ENCODE peak calls at places on chromosomes 16 and 17, in six cellular contexts. One of them, this sample, is unnamed.

GRCh38 chr16:87190288-87191240 is 126.6 kb downstream of the C16orf95 start:
- DNase-seq in T-helper 2 cell: no peak
- DNase-seq in activated CD4-positive, alpha-beta T cell treated with anti-CD3 and anti-CD28 coated beads for 1 hour: no peak
- DNase-seq in GM10248: no peak
- DNase-seq in GM04504: no peak
- DNase-seq in DMS79: no peak
- DNase-seq in this sample: no peak

GRCh38 chr17:42517516-42517915 is 18.5 kb upstream of the NAGLU start:
- DNase-seq in T-helper 2 cell: peak
- DNase-seq in activated CD4-positive, alpha-beta T cell treated with anti-CD3 and anti-CD28 coated beads for 1 hour: peak
- DNase-seq in GM10248: peak
- DNase-seq in GM04504: peak
- DNase-seq in DMS79: no peak
- DNase-seq in this sample: peak

GRCh38 chr16:66204761-66205160 is 161.7 kb upstream of the CDH5 start:
- DNase-seq in T-helper 2 cell: no peak
- DNase-seq in activated CD4-positive, alpha-beta T cell treated with anti-CD3 and anti-CD28 coated beads for 1 hour: no peak
- DNase-seq in GM10248: no peak
- DNase-seq in GM04504: no peak
- DNase-seq in DMS79: no peak
- DNase-seq in this sample: no peak

GRCh38 chr17:48569676-48570324 is 8.3 kb downstream of the HOXB4 start:
- DNase-seq in T-helper 2 cell: no peak
- DNase-seq in activated CD4-positive, alpha-beta T cell treated with anti-CD3 and anti-CD28 coated beads for 1 hour: no peak
- DNase-seq in GM10248: no peak
- DNase-seq in GM04504: no peak
- DNase-seq in DMS79: no peak
- DNase-seq in this sample: no peak

GRCh38 chr16:10265770-10266615 is 83.8 kb upstream of the GRIN2A start:
- DNase-seq in T-helper 2 cell: no peak
- DNase-seq in activated CD4-positive, alpha-beta T cell treated with anti-CD3 and anti-CD28 coated beads for 1 hour: no peak
- DNase-seq in GM10248: no peak
- DNase-seq in GM04504: no peak
- DNase-seq in DMS79: no peak
- DNase-seq in this sample: no peak

GRCh38 chr16:88839026-88839529 is 17.7 kb downstream of the GALNS start:
- DNase-seq in T-helper 2 cell: no peak
- DNase-seq in activated CD4-positive, alpha-beta T cell treated with anti-CD3 and anti-CD28 coated beads for 1 hour: no peak
- DNase-seq in GM10248: no peak
- DNase-seq in GM04504: no peak
- DNase-seq in DMS79: no peak
- DNase-seq in this sample: no peak

GRCh38 chr17:35256629-35257028 is 13.8 kb downstream of the SLFN5 start:
- DNase-seq in T-helper 2 cell: no peak
- DNase-seq in activated CD4-positive, alpha-beta T cell treated with anti-CD3 and anti-CD28 coated beads for 1 hour: no peak
- DNase-seq in GM10248: no peak
- DNase-seq in GM04504: no peak
- DNase-seq in DMS79: peak
- DNase-seq in this sample: no peak

GRCh38 chr16:49055824-49056545 is 225.7 kb downstream of the CBLN1 start:
- DNase-seq in T-helper 2 cell: no peak
- DNase-seq in activated CD4-positive, alpha-beta T cell treated with anti-CD3 and anti-CD28 coated beads for 1 hour: no peak
- DNase-seq in GM10248: no peak
- DNase-seq in GM04504: no peak
- DNase-seq in DMS79: peak
- DNase-seq in this sample: no peak

GRCh38 chr16:30352488-30353401 is 2.4 kb downstream of the CD2BP2 start:
- DNase-seq in T-helper 2 cell: no peak
- DNase-seq in activated CD4-positive, alpha-beta T cell treated with anti-CD3 and anti-CD28 coated beads for 1 hour: no peak
- DNase-seq in GM10248: no peak
- DNase-seq in GM04504: no peak
- DNase-seq in DMS79: no peak
- DNase-seq in this sample: no peak

GRCh38 chr17:31413871-31414589 is 22.6 kb downstream of the RAB11FIP4 start:
- DNase-seq in T-helper 2 cell: no peak
- DNase-seq in activated CD4-positive, alpha-beta T cell treated with anti-CD3 and anti-CD28 coated beads for 1 hour: no peak
- DNase-seq in GM10248: no peak
- DNase-seq in GM04504: peak
- DNase-seq in DMS79: no peak
- DNase-seq in this sample: peak

GRCh38 chr16:27671410-27671809 is 121.5 kb downstream of the KATNIP start:
- DNase-seq in T-helper 2 cell: no peak
- DNase-seq in activated CD4-positive, alpha-beta T cell treated with anti-CD3 and anti-CD28 coated beads for 1 hour: no peak
- DNase-seq in GM10248: no peak
- DNase-seq in GM04504: no peak
- DNase-seq in DMS79: no peak
- DNase-seq in this sample: no peak

GRCh38 chr16:50338371-50339231 is 30.2 kb downstream of the BRD7 start:
- DNase-seq in T-helper 2 cell: peak
- DNase-seq in activated CD4-positive, alpha-beta T cell treated with anti-CD3 and anti-CD28 coated beads for 1 hour: no peak
- DNase-seq in GM10248: no peak
- DNase-seq in GM04504: no peak
- DNase-seq in DMS79: no peak
- DNase-seq in this sample: no peak

GRCh38 chr17:58279736-58280479 is 827 bp downstream of the MPO start:
- DNase-seq in T-helper 2 cell: no peak
- DNase-seq in activated CD4-positive, alpha-beta T cell treated with anti-CD3 and anti-CD28 coated beads for 1 hour: no peak
- DNase-seq in GM10248: peak
- DNase-seq in GM04504: no peak
- DNase-seq in DMS79: no peak
- DNase-seq in this sample: no peak

GRCh38 chr17:74733365-74734122 is 3.5 kb upstream of the RAB37 start:
- DNase-seq in T-helper 2 cell: peak
- DNase-seq in activated CD4-positive, alpha-beta T cell treated with anti-CD3 and anti-CD28 coated beads for 1 hour: no peak
- DNase-seq in GM10248: no peak
- DNase-seq in GM04504: no peak
- DNase-seq in DMS79: no peak
- DNase-seq in this sample: no peak

GRCh38 chr17:26818736-26819135 is 475.2 kb upstream of the WSB1 start:
- DNase-seq in T-helper 2 cell: no peak
- DNase-seq in activated CD4-positive, alpha-beta T cell treated with anti-CD3 and anti-CD28 coated beads for 1 hour: no peak
- DNase-seq in GM10248: no peak
- DNase-seq in GM04504: no peak
- DNase-seq in DMS79: no peak
- DNase-seq in this sample: no peak

GRCh38 chr16:2767140-2767731 is 9.8 kb downstream of the ELOB start:
- DNase-seq in T-helper 2 cell: no peak
- DNase-seq in activated CD4-positive, alpha-beta T cell treated with anti-CD3 and anti-CD28 coated beads for 1 hour: no peak
- DNase-seq in GM10248: no peak
- DNase-seq in GM04504: no peak
- DNase-seq in DMS79: no peak
- DNase-seq in this sample: no peak

GRCh38 chr16:77431131-77431670 is 3.6 kb downstream of the ADAMTS18 start:
- DNase-seq in T-helper 2 cell: no peak
- DNase-seq in activated CD4-positive, alpha-beta T cell treated with anti-CD3 and anti-CD28 coated beads for 1 hour: no peak
- DNase-seq in GM10248: no peak
- DNase-seq in GM04504: no peak
- DNase-seq in DMS79: peak
- DNase-seq in this sample: no peak

GRCh38 chr16:1159325-1159972 is 6.5 kb downstream of the CACNA1H start:
- DNase-seq in T-helper 2 cell: no peak
- DNase-seq in activated CD4-positive, alpha-beta T cell treated with anti-CD3 and anti-CD28 coated beads for 1 hour: no peak
- DNase-seq in GM10248: no peak
- DNase-seq in GM04504: no peak
- DNase-seq in DMS79: no peak
- DNase-seq in this sample: no peak

GRCh38 chr17:63790057-63790456 is 16.1 kb downstream of the DDX42 start:
- DNase-seq in T-helper 2 cell: no peak
- DNase-seq in activated CD4-positive, alpha-beta T cell treated with anti-CD3 and anti-CD28 coated beads for 1 hour: no peak
- DNase-seq in GM10248: no peak
- DNase-seq in GM04504: no peak
- DNase-seq in DMS79: no peak
- DNase-seq in this sample: no peak

GRCh38 chr17:76081295-76082210 is 2.6 kb downstream of the ZACN start:
- DNase-seq in T-helper 2 cell: no peak
- DNase-seq in activated CD4-positive, alpha-beta T cell treated with anti-CD3 and anti-CD28 coated beads for 1 hour: no peak
- DNase-seq in GM10248: peak
- DNase-seq in GM04504: no peak
- DNase-seq in DMS79: no peak
- DNase-seq in this sample: no peak

GRCh38 chr17:40340880-40341807 is 23.4 kb downstream of the GJD3 start:
- DNase-seq in T-helper 2 cell: peak
- DNase-seq in activated CD4-positive, alpha-beta T cell treated with anti-CD3 and anti-CD28 coated beads for 1 hour: peak
- DNase-seq in GM10248: peak
- DNase-seq in GM04504: peak
- DNase-seq in DMS79: peak
- DNase-seq in this sample: peak

GRCh38 chr16:70601576-70602575 is 44.5 kb upstream of the IL34 start:
- DNase-seq in T-helper 2 cell: no peak
- DNase-seq in activated CD4-positive, alpha-beta T cell treated with anti-CD3 and anti-CD28 coated beads for 1 hour: no peak
- DNase-seq in GM10248: no peak
- DNase-seq in GM04504: no peak
- DNase-seq in DMS79: peak
- DNase-seq in this sample: no peak

GRCh38 chr17:37779554-37779953 is 34.7 kb upstream of the HNF1B start:
- DNase-seq in T-helper 2 cell: no peak
- DNase-seq in activated CD4-positive, alpha-beta T cell treated with anti-CD3 and anti-CD28 coated beads for 1 hour: no peak
- DNase-seq in GM10248: no peak
- DNase-seq in GM04504: peak
- DNase-seq in DMS79: no peak
- DNase-seq in this sample: no peak

GRCh38 chr17:499836-500543 is 147.4 kb upstream of the RPH3AL start:
- DNase-seq in T-helper 2 cell: peak
- DNase-seq in activated CD4-positive, alpha-beta T cell treated with anti-CD3 and anti-CD28 coated beads for 1 hour: no peak
- DNase-seq in GM10248: no peak
- DNase-seq in GM04504: no peak
- DNase-seq in DMS79: no peak
- DNase-seq in this sample: no peak

GRCh38 chr16:1794221-1794871 is 841 bp upstream of the IGFALS start:
- DNase-seq in T-helper 2 cell: no peak
- DNase-seq in activated CD4-positive, alpha-beta T cell treated with anti-CD3 and anti-CD28 coated beads for 1 hour: no peak
- DNase-seq in GM10248: no peak
- DNase-seq in GM04504: no peak
- DNase-seq in DMS79: peak
- DNase-seq in this sample: no peak

This sample was measured in occipital lobe.